ENCODE peak calls at places on chromosomes 16 and 17, in six cellular contexts. A is CD8-positive, alpha-beta T cell; X is fibroblast of pulmonary artery; I is H9; N is breast epithelium; Q is AG10803. H is an unnamed sample.

GRCh38 chr17:63540581-63540980 is 9.7 kb upstream of the DCAF7 start:
- DNase-seq in A (no peak), X (no peak), I (no peak), N (no peak), Q (no peak), H (no peak)

GRCh38 chr16:4888428-4889135 is 41.3 kb downstream of the UBN1 start:
- DNase-seq in A (no peak), X (no peak), I (no peak), N (no peak), Q (no peak), H (no peak)

GRCh38 chr16:22425036-22425801 is 50.8 kb upstream of the CDR2 start:
- DNase-seq in A (no peak), X (no peak), I (no peak), N (peak), Q (peak), H (no peak)

GRCh38 chr17:7293131-7293557 is 1.3 kb downstream of the YBX2 start:
- DNase-seq in A (no peak), X (peak), I (no peak), N (no peak), Q (no peak), H (no peak)

GRCh38 chr16:72875291-72876036 is 172.5 kb downstream of the ZFHX3 start:
- DNase-seq in A (no peak), X (no peak), I (no peak), N (no peak), Q (no peak), H (no peak)

GRCh38 chr17:27384261-27384701 is 72.0 kb upstream of the KSR1 start:
- DNase-seq in A (no peak), X (peak), I (no peak), N (peak), Q (peak), H (peak)

GRCh38 chr16:81553814-81554675 is 109.4 kb downstream of the CMIP start:
- DNase-seq in A (no peak), X (no peak), I (no peak), N (no peak), Q (no peak), H (no peak)

GRCh38 chr17:40450175-40450574 is 6.9 kb downstream of the IGFBP4 start:
- DNase-seq in A (peak), X (peak), I (peak), N (no peak), Q (no peak), H (no peak)

GRCh38 chr17:28447396-28447760 is 26.1 kb upstream of the SLC13A2 start:
- DNase-seq in A (no peak), X (no peak), I (no peak), N (no peak), Q (no peak), H (no peak)

GRCh38 chr16:50300942-50301625 is 34.7 kb downstream of the ADCY7 start:
- DNase-seq in A (no peak), X (peak), I (no peak), N (no peak), Q (peak), H (no peak)

GRCh38 chr17:68379692-68380677 is 77.3 kb downstream of the WIPI1 start:
- DNase-seq in A (no peak), X (no peak), I (no peak), N (no peak), Q (no peak), H (no peak)

GRCh38 chr17:79519152-79519523 is 91.7 kb downstream of the RBFOX3 start:
- DNase-seq in A (no peak), X (no peak), I (no peak), N (no peak), Q (no peak), H (no peak)

GRCh38 chr17:8060274-8060673 is 21.4 kb downstream of the ALOX15B start:
- DNase-seq in A (peak), X (peak), I (peak), N (peak), Q (peak), H (no peak)

GRCh38 chr17:30300803-30301202 is 9.1 kb upstream of the BLMH start:
- DNase-seq in A (no peak), X (no peak), I (no peak), N (no peak), Q (no peak), H (no peak)

GRCh38 chr17:17367931-17368330 is 64.8 kb downstream of the NT5M start:
- DNase-seq in A (no peak), X (no peak), I (no peak), N (no peak), Q (no peak), H (no peak)

GRCh38 chr16:73023752-73024570 is 24.0 kb downstream of the ZFHX3 start:
- DNase-seq in A (no peak), X (no peak), I (no peak), N (no peak), Q (no peak), H (no peak)

GRCh38 chr16:20798364-20798763 is 7.9 kb downstream of the ERI2 start:
- DNase-seq in A (no peak), X (no peak), I (no peak), N (no peak), Q (no peak), H (no peak)

GRCh38 chr17:7095642-7096041 is 15.6 kb upstream of the CLEC10A start:
- DNase-seq in A (no peak), X (no peak), I (no peak), N (no peak), Q (no peak), H (no peak)

GRCh38 chr16:80084614-80085013 is 456.2 kb upstream of the DYNLRB2 start:
- DNase-seq in A (no peak), X (peak), I (peak), N (peak), Q (peak), H (no peak)

GRCh38 chr17:6471531-6472465 is 27.5 kb downstream of the PIMREG start:
- DNase-seq in A (no peak), X (peak), I (no peak), N (no peak), Q (peak), H (no peak)

GRCh38 chr16:75264531-75264998 is 13.1 kb upstream of the BCAR1 start:
- DNase-seq in A (no peak), X (peak), I (no peak), N (no peak), Q (peak), H (no peak)

GRCh38 chr17:81452551-81452950 is 57.3 kb downstream of the BAHCC1 start:
- DNase-seq in A (no peak), X (no peak), I (no peak), N (no peak), Q (no peak), H (no peak)

GRCh38 chr16:27792486-27793275 is 242.7 kb downstream of the KATNIP start:
- DNase-seq in A (no peak), X (peak), I (no peak), N (peak), Q (peak), H (no peak)

GRCh38 chr17:8375738-8376259 is 705 bp downstream of the KRABD2 start:
- DNase-seq in A (no peak), X (no peak), I (no peak), N (no peak), Q (no peak), H (no peak)

DNA sequence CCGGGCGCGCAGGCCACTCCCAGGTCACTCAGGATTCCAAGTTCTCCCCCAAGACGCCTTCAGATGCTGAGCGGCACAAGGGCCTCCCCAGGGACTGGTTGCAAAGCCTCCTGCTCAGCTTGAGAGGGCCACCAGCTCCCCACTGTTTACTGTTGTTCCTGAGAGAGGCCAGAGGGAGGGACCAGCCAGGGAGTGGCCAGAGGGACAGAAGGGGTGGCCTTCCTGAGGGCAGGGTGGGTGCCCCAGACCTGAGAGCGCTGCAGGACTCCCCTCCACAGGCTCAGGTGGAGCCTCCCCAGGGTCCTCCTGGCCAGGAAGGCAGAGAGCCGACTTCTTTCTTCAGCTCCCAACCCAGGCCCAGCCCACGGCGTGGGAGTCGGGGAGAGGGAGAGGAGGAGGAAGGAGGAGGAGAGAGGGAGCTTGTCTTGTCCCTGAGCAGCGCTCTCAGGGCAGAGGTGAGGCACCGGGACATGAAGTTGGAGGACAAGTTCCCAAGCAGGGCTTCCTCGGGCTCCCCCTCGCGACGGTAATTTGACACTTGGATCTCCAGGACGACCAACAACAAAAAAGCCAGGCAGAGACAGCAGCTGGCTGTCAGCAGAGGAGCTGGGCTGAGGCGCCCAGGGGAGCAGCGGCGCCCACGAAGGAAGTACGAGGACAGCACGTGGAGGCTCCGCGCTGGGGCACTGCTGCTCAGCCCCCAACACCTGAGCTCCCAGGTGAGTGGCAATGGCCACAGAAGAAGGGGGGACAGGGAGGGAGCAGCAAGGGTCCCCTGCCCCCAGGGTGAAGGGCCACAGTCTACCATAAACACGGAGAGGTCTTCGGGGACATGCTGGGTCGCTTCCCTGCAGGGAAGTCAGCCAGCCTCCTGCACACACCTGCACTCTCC is 496 bp downstream of the SMIM5 start:
- DNase-seq in A (peak), X (peak), I (peak), N (peak), Q (peak), H (peak)
- TF ChIP-seq CTCF in A (no peak), X (peak), I (peak), N (peak), Q (peak), H (peak)

GRCh38 chr16:84940670-84941551 is 70.4 kb downstream of the ZDHHC7 start:
- DNase-seq in A (no peak), X (no peak), I (no peak), N (no peak), Q (peak), H (no peak)
- TF ChIP-seq CTCF in A (no peak), X (no peak), I (no peak), N (no peak), Q (peak), H (peak)

GRCh38 chr17:36934144-36934758 is 3.0 kb upstream of the LHX1 start:
- DNase-seq in A (no peak), X (no peak), I (peak), N (no peak), Q (no peak), H (no peak)
- TF ChIP-seq CTCF in A (no peak), X (no peak), I (peak), N (no peak), Q (no peak), H (no peak)

DNA sequence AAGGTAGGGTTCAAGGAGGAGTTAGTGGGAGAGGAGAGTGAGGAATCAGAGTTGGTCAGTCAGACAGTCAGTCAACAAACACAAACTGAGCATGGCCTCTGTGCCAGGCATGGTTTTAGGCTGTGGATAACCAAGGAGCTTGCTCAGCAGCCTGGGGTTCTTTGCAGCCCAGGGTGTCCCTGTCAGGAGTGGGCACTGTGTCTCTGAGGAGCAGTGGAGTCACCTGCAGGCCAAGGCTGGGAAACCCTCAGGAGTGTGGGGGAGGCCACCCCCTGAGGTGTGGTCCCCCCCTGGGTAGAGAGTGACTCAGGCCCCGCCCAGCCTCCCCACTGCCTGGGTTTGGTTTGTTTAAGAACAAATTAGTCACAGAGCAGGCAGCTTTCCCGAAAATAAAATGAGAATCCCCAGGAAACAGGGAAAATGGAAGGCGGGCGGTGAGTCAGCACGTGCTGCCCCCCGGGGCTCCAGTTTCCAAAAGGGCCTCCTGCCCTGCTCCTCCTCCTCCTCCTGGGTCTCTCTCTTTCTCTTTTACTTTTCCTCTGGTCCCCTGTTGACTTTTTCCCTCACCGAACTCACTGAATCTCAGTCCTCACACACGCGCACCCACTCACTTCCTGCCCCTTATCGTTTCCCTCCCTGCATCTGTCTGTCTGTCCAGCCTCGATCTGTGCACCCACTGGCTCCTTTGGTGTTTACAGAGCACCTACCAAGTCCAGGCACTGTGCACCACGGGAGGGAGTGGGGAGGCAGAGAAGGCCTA is 44.3 kb downstream of the SOCS3 start:
- DNase-seq in A (peak), X (peak), I (no peak), N (peak), Q (peak), H (peak)
- TF ChIP-seq CTCF in A (no peak), X (no peak), I (peak), N (no peak), Q (peak), H (peak)

GRCh38 chr16:57955572-57955971 is 15.4 kb downstream of the CNGB1 start:
- DNase-seq in A (no peak), X (no peak), I (no peak), N (peak), Q (no peak), H (no peak)
- TF ChIP-seq CTCF in A (no peak), X (no peak), I (no peak), N (no peak), Q (no peak), H (no peak)

DNA sequence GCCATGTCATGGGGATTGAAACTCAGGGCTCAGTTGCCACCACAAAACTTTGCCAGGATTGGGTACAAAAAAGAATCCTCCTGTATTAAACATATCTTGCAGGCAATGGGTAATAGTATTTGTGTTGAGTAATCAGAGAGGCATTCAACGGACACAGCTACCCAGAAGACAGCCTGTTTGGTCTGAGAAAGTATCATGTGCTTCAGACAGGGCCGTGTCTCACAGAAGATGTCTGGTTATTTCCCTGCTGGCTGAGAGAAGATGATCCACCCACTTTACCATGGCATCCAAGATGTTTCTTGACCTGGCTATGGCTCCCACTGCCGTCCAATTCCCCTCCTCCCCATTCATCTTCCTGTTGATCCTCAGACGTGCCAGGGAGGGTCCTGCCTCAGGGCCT is 304.3 kb upstream of the XYLT1 start:
- DNase-seq in A (no peak), X (peak), I (no peak), N (no peak), Q (peak), H (no peak)
- TF ChIP-seq CTCF in A (no peak), X (no peak), I (no peak), N (no peak), Q (no peak), H (no peak)

DNA sequence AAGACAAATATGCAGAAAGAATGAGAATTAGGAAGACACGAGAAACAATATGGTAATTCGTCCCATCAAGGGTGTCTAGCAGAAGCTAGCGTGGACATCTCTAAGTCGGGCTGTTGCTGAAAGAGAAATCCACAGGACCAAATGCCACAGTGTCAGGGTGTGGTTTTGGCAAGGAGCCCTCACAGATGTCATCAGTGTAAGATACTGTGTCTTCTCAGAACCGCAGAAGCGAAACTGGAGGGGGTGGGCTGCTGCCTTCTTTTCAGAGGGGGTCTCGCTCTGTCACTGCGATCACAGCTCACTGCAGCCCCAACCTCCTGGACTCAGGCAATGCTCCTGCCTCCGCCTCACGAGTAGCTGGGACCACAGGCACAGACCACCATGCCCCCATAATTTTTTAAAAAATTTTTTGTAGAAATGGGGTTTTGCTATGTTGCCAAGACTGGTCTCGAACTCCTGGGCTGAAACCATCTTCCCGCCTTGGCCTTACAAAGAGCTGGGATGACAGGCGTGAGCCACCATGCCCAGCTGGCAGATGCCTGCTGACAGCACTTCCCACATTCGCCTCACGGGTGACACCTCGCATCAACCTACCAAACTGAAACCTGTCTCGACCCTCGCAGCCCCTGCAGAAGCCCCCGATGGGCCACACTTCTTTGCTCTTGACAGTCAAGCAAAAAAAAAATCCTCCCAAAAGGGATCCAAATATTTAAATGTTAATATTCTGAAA is 26.2 kb downstream of the TRAP1 start:
- DNase-seq in A (no peak), X (no peak), I (no peak), N (no peak), Q (peak), H (no peak)
- TF ChIP-seq CTCF in A (no peak), X (no peak), I (no peak), N (no peak), Q (peak), H (no peak)

GRCh38 chr17:32907583-32907982 is 20.4 kb upstream of the TMEM98 start:
- DNase-seq in A (no peak), X (peak), I (peak), N (no peak), Q (no peak), H (no peak)

GRCh38 chr17:32912218-32912897 is 15.6 kb upstream of the TMEM98 start:
- DNase-seq in A (no peak), X (peak), I (peak), N (peak), Q (peak), H (no peak)

GRCh38 chr17:32909787-32910369 is 18.1 kb upstream of the TMEM98 start:
- DNase-seq in A (peak), X (peak), I (peak), N (peak), Q (peak), H (no peak)

GRCh38 chr17:32913593-32913992 is 14.4 kb upstream of the TMEM98 start:
- DNase-seq in A (no peak), X (no peak), I (no peak), N (no peak), Q (no peak), H (no peak)

GRCh38 chr17:32910769-32911168 is 17.2 kb upstream of the TMEM98 start:
- DNase-seq in A (no peak), X (no peak), I (no peak), N (no peak), Q (no peak), H (no peak)
- TF ChIP-seq CTCF in A (no peak), X (no peak), I (no peak), N (no peak), Q (no peak), H (no peak)